ENCODE peak calls at places on chromosome 18, in seven cellular contexts. T is left lung; G is gastrocnemius medialis; A is SJSA1; Y is CD8-positive, alpha-beta T cell; B is OCI-LY7; X is body of pancreas. E is an unnamed sample.

GRCh38 chr18:70781860-70782453 is 493.1 kb downstream of the SOCS6 start:
- DNase-seq in T (no peak), G (no peak), A (peak; percentile 25), Y (peak; percentile 59), B (peak; percentile 15), X (peak; percentile 65), E (no peak)

GRCh38 chr18:70414315-70414714 is 125.5 kb downstream of the SOCS6 start:
- DNase-seq in T (no peak), G (no peak), A (no peak), Y (no peak), B (no peak), X (no peak), E (no peak)

GRCh38 chr18:44036500-44036899 is 644.2 kb upstream of the SETBP1 start:
- DNase-seq in T (no peak), G (no peak), A (no peak), Y (no peak), B (no peak), X (peak; percentile 20), E (no peak)

GRCh38 chr18:70260683-70261082 is 28.2 kb upstream of the SOCS6 start:
- DNase-seq in T (no peak), G (no peak), A (no peak), Y (no peak), B (no peak), X (no peak), E (no peak)

GRCh38 chr18:44729631-44730101 is 49.0 kb downstream of the SETBP1 start:
- DNase-seq in T (no peak), G (no peak), A (peak; percentile 56), Y (peak; percentile 25), B (no peak), X (no peak), E (no peak)

GRCh38 chr18:11392974-11393373 is 216.4 kb upstream of the SLC35G4 start:
- DNase-seq in T (no peak), G (no peak), A (no peak), Y (no peak), B (no peak), X (no peak), E (no peak)

GRCh38 chr18:501406-501714 is 859 bp upstream of the COLEC12 start:
- DNase-seq in T (no peak), G (no peak), A (no peak), Y (no peak), B (no peak), X (no peak), E (no peak)

GRCh38 chr18:56461151-56461550 is 177.2 kb downstream of the TXNL1 start:
- DNase-seq in T (no peak), G (no peak), A (no peak), Y (no peak), B (no peak), X (no peak), E (no peak)

GRCh38 chr18:39571511-39571910 is 2005.9 kb upstream of the CELF4 start:
- DNase-seq in T (no peak), G (no peak), A (no peak), Y (no peak), B (no peak), X (no peak), E (no peak)

GRCh38 chr18:26547302-26548143 is 830 bp downstream of the KCTD1 start:
- DNase-seq in T (peak; percentile 74), G (no peak), A (no peak), Y (peak; percentile 20), B (peak; percentile 55), X (peak; percentile 76), E (peak; percentile 42)

GRCh38 chr18:26956894-26957293 is 91.4 kb upstream of the AQP4 start:
- DNase-seq in T (no peak), G (no peak), A (no peak), Y (no peak), B (peak; percentile 7), X (no peak), E (no peak)

GRCh38 chr18:63299837-63300787 is 19.5 kb downstream of the BCL2 start:
- DNase-seq in T (no peak), G (no peak), A (no peak), Y (no peak), B (no peak), X (no peak), E (no peak)

GRCh38 chr18:59423251-59423650 is 64.2 kb upstream of the LMAN1 start:
- DNase-seq in T (no peak), G (no peak), A (no peak), Y (no peak), B (no peak), X (no peak), E (no peak)

GRCh38 chr18:44654555-44654954 is 26.1 kb upstream of the SETBP1 start:
- DNase-seq in T (no peak), G (no peak), A (peak; percentile 94), Y (no peak), B (no peak), X (no peak), E (peak; percentile 84)

DNA sequence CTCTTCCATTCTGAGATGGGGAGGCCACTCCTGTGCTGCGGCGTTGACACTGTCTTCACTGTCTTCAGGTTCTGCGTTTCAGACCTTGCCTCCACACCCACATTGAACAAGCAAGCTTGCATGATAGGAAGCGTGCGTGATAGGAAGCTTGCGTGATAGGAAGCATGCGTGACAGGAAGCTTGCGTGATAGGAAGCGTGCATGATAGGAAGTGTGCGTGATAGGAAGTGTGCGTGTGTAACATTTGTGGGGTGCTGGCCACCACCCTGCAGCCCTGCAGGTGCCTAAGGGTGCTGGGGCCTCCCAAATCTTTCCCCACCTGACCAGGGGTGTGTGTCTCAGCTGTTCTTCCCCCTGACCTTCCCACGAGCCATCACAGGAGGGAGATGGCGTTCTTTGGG is 25.3 kb downstream of the TSHZ1 start:
- DNase-seq in T (no peak), G (no peak), A (no peak), Y (no peak), B (no peak), X (no peak), E (no peak)
- H3K4me3 ChIP-seq in T (no peak overlapping the region), G (no peak overlapping the region), A (no peak overlapping the region), Y (no peak overlapping the region), B (no peak overlapping the region), X (no peak overlapping the region), E (no peak overlapping the region)

GRCh38 chr18:46482831-46483230 is 174.2 kb downstream of the LOXHD1 start:
- DNase-seq in T (no peak), G (no peak), A (no peak), Y (no peak), B (no peak), X (no peak), E (no peak)
- H3K36me3 ChIP-seq in T (no peaks in the 10 kb centered on the region), G (no peaks in the 10 kb centered on the region), A (no peaks in the 10 kb centered on the region), Y (no peaks in the 10 kb centered on the region), B (no peaks in the 10 kb centered on the region), X (no peaks in the 10 kb centered on the region), E (no peaks in the 10 kb centered on the region)

GRCh38 chr18:54607213-54607934 is 16.3 kb downstream of the DYNAP start:
- DNase-seq in T (no peak), G (no peak), A (no peak), Y (no peak), B (no peak), X (peak; percentile 60), E (peak; percentile 83)
- H3K4me3 ChIP-seq in T (no peak overlapping the region), G (no peak overlapping the region), A (no peak overlapping the region), Y (no peak overlapping the region), B (no peak overlapping the region), X (no peak overlapping the region), E (peak overlapping the region; percentile 39)

GRCh38 chr18:9218052-9218451 is 81.5 kb downstream of the ANKRD12 start:
- DNase-seq in T (no peak), G (no peak), A (no peak), Y (no peak), B (no peak), X (no peak), E (no peak)
- H3K36me3 ChIP-seq in T (peaks cover 74% of the 10 kb centered on the region), G (peaks cover 40% of the 10 kb centered on the region), A (peaks cover 56% of the 10 kb centered on the region), Y (peaks cover 25% of the 10 kb centered on the region), B (peaks cover 92% of the 10 kb centered on the region), X (peaks cover 8% of the 10 kb centered on the region), E (no peaks in the 10 kb centered on the region)

GRCh38 chr18:68734311-68734710 is 19.4 kb upstream of the TMX3 start:
- DNase-seq in T (no peak), G (no peak), A (no peak), Y (no peak), B (no peak), X (no peak), E (no peak)

GRCh38 chr18:68738572-68738971 is 23.7 kb upstream of the TMX3 start:
- DNase-seq in T (no peak), G (no peak), A (no peak), Y (no peak), B (no peak), X (no peak), E (no peak)

GRCh38 chr18:68735498-68736343 is 20.8 kb upstream of the TMX3 start:
- DNase-seq in T (no peak), G (no peak), A (peak; percentile 23), Y (no peak), B (peak; percentile 14), X (no peak), E (no peak)

GRCh38 chr18:68728301-68728700 is 13.4 kb upstream of the TMX3 start:
- DNase-seq in T (no peak), G (no peak), A (no peak), Y (no peak), B (no peak), X (no peak), E (no peak)

GRCh38 chr18:68733693-68734092 is 18.8 kb upstream of the TMX3 start:
- DNase-seq in T (no peak), G (no peak), A (no peak), Y (no peak), B (no peak), X (no peak), E (no peak)
- H3K4me3 ChIP-seq in T (no peak overlapping the region), G (no peak overlapping the region), A (no peak overlapping the region), Y (no peak overlapping the region), B (no peak overlapping the region), X (no peak overlapping the region), E (no peak overlapping the region)

GRCh38 chr18:45938488-45938935 is 28.6 kb downstream of the EPG5 start:
- DNase-seq in T (no peak), G (no peak), A (no peak), Y (no peak), B (no peak), X (no peak), E (no peak)
- H3K36me3 ChIP-seq in T (peaks cover 95% of the 10 kb centered on the region), G (peaks cover 74% of the 10 kb centered on the region), A (peaks cover 70% of the 10 kb centered on the region), Y (peaks cover 40% of the 10 kb centered on the region), B (peaks cover 6% of the 10 kb centered on the region), X (peaks cover 32% of the 10 kb centered on the region), E (peaks cover 5% of the 10 kb centered on the region)

DNA sequence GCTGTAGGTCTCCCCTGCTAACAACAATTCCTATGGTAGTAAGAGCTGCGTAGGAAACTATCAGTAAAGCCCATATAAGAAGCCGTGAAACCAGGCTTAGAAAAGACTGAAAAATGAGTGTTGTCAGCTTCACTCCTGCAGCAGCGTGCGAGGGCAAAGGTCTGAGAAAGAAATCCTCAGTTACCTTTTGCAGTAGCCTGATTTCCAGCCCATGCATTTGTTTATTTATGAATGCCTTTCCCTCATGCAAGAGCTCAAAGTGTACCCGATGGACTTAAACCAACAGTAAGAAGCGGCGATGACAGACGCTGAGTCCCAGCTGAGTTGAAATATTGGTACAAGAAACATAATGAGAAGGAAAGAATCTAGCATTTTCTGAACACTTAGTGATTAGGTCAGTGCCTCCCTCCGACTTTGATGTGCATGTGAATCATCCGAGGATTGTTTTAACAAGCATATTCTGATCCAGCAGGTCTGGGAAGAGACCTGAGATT is 15.0 kb upstream of the POLI start:
- DNase-seq in T (no peak), G (no peak), A (peak; percentile 7), Y (no peak), B (no peak), X (peak; percentile 48), E (no peak)
- H3K4me3 ChIP-seq in T (no peak overlapping the region), G (no peak overlapping the region), A (no peak overlapping the region), Y (no peak overlapping the region), B (no peak overlapping the region), X (no peak overlapping the region), E (no peak overlapping the region)